ENCODE peak calls at places on chromosomes 4 and X, in five cellular contexts. A is bronchial epithelial cell, S is HL-60, C is GM13977, U is AG10803. P is an unnamed sample.
A peak's percentile ranks its signal among the peaks of the same experiment; 100 is the strongest.

GRCh38 chr4:74540193-74540592 is 95.3 kb downstream of the AREG start:
- DNase-seq in S (no peak), A (peak; percentile 63), U (peak; percentile 73), C (no peak), P (no peak)

GRCh38 chr4:152937535-152938236 is 1.6 kb downstream of the FHDC1 start:
- DNase-seq in U (peak; percentile 26), A (no peak), C (peak; percentile 61), S (no peak), P (no peak)

GRCh38 chr4:82584921-82585320 is 23.1 kb upstream of the TMEM150C start:
- DNase-seq in A (no peak), C (no peak), U (no peak), S (no peak), P (no peak)

GRCh38 chr4:60865238-60865637 is 334.9 kb upstream of the ADGRL3 start:
- DNase-seq in S (no peak), U (no peak), C (no peak), A (no peak), P (no peak)

GRCh38 chr4:74374561-74375327 is 9.8 kb downstream of the EREG start:
- DNase-seq in A (peak; percentile 98), S (peak; percentile 96), U (peak; percentile 92), C (no peak), P (peak; percentile 59)

GRCh38 chr4:4867745-4868505 is 8.5 kb downstream of the MSX1 start:
- DNase-seq in U (no peak), S (no peak), A (no peak), C (no peak), P (no peak)

GRCh38 chrX:40644175-40644574 is 3.2 kb downstream of the CXorf38 start:
- DNase-seq in S (peak; percentile 76), U (peak; percentile 72), C (no peak), A (no peak), P (no peak)

GRCh38 chr4:82770607-82771006 is 28.0 kb downstream of the SCD5 start:
- DNase-seq in C (no peak), A (no peak), S (no peak), U (no peak), P (no peak)

GRCh38 chrX:19630228-19630627 is 114.9 kb upstream of the MAP3K15 start:
- DNase-seq in U (no peak), C (peak; percentile 8), S (no peak), A (no peak), P (no peak)

GRCh38 chr4:77123403-77123802 is 33.6 kb upstream of the CCNG2 start:
- DNase-seq in U (no peak), S (no peak), C (no peak), A (no peak), P (no peak)

DNA sequence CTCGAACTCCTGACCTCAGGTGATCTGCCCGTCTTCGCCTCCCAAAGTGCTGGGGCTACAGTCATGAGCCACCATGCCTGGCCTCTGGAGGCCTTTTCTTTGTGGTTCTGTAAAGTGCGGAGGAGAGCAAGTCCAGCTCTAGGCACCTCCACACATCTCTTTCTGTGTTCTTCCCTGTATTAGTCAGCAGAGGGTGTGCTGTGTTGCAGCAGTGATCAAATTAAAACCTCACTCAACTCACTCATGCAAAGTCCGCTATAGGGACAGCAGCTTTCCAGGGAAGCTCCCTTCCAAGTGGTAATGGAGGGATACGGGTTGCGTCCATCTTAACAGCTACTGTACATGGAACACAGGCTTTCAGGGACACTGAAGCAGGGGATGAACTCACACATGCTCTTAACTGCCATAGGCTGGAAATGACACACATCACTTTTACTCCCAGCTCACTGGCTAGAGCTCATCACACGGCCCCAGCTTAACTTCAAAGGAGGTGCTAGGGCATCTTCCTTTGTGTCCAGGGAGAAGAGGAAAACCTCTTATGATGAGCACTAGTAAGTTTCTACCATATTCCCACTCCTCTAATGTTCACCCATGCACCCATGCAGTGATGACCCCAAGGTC is 36.0 kb upstream of the CCNG2 start:
- DNase-seq in A (peak; percentile 20), C (no peak), U (no peak), S (no peak), P (no peak)
- TF ChIP-seq CTCF in A (peak; percentile 21), C (peak; percentile 5), U (no peak), S (no peak), P (no peak)

DNA sequence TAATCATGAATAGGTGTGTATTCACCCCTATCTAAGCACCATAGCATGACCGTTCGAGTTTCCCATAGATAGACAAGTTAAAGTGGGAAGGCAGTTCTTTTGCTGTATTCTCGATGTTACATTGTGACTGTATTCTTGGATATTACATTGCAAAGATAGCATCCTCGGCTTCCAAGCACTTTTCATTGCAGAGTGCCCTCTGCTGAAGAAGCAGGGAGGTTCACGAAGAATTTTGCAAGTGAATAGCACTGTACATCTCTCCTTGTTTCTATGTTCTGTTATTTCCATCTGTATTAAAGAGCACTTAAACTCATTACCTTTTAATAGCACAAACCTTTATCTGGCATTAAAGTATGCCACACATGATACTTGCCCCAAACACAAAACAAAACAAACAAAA is 426.7 kb upstream of the ARX start:
- DNase-seq in A (peak; percentile 0), S (no peak), C (no peak), U (no peak), P (no peak)
- TF ChIP-seq CTCF in A (peak; percentile 4), S (no peak), C (no peak), U (no peak), P (no peak)

DNA sequence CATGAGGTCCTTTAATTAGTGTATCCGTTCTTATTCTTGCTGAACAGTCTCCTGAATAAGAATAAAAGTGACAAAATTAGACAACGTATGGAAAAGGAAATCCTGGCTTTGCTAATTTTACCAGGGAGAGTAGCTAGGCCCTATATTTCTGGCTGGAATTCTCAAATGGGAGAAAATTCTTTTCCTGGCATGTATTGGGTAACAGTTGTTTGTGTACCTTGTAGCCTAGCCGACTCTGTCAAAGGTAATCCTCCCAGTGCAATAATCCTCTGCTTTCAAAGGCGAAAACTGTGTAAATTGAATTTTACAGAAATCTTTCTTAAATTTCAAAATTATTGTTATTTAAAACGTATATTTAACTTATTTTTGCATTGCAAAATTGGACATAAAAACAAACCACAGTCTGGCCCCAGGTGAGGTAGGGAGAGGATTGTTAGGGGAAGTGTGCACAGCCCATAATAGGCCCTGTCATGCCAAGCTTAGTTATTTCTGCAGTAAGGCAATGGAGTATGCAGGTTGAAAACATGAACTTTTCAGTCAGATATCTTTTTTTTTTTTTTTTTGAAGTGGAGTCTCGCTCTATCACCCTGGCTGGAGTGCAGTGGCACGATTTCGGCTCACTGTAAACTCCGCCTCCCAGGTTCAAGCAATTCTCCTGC is 18.9 kb upstream of the TENM3 start:
- DNase-seq in S (no peak), C (no peak), A (no peak), U (no peak), P (no peak)
- TF ChIP-seq CTCF in S (no peak), C (no peak), A (no peak), U (no peak), P (no peak)

GRCh38 chrX:112691361-112691760 is 11.6 kb upstream of the LHFPL1 start:
- DNase-seq in C (no peak), A (no peak), U (no peak), S (no peak), P (no peak)
- TF ChIP-seq CTCF in C (no peak), A (no peak), U (no peak), S (no peak), P (no peak)

GRCh38 chr4:185396724-185397402 is at the start of gene ANKRD37:
- DNase-seq in S (no peak), A (peak; percentile 65), C (no peak), U (peak; percentile 38), P (no peak)
- TF ChIP-seq CTCF in S (no peak), A (no peak), C (no peak), U (peak; percentile 15), P (no peak)

GRCh38 chrX:11562570-11562969 is 103.2 kb downstream of the ARHGAP6 start:
- DNase-seq in S (no peak), A (no peak), U (no peak), C (no peak), P (no peak)

GRCh38 chrX:11555759-11556158 is 110.0 kb downstream of the ARHGAP6 start:
- DNase-seq in S (no peak), C (no peak), A (peak; percentile 34), U (peak; percentile 27), P (no peak)

GRCh38 chrX:11557120-11557519 is 108.6 kb downstream of the ARHGAP6 start:
- DNase-seq in S (no peak), A (peak; percentile 80), U (peak; percentile 60), C (peak; percentile 8), P (no peak)

GRCh38 chrX:11553594-11553993 is 112.1 kb downstream of the ARHGAP6 start:
- DNase-seq in U (no peak), S (no peak), C (no peak), A (no peak), P (no peak)

GRCh38 chrX:11558972-11559371 is 106.7 kb downstream of the ARHGAP6 start:
- DNase-seq in C (peak; percentile 20), S (peak; percentile 10), A (no peak), U (no peak), P (no peak)
- TF ChIP-seq CTCF in C (peak; percentile 41), S (peak; percentile 43), A (peak; percentile 31), U (no peak), P (no peak)

DNA sequence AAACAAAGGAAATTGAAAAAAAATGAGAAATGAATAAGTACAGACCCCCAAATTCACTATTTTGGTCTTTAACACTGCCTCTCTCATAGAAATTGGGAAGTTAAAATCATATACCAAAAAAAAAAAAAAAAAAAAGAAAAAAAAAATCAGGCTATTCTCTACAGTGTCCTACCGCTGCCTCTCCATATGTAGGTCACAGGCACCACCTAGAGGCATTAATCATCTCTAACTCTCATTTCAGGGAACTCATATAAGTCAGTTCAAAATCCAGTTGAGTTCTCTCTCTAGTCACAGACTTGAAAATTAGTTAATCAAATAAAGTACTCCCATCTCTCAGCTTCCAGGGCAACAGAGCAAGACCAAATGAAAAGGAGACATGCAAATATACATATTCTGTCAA is 47.9 kb downstream of the COX18 start:
- DNase-seq in A (peak; percentile 63), S (no peak), U (peak; percentile 34), C (peak; percentile 58), P (no peak)
- TF ChIP-seq CTCF in A (peak; percentile 33), S (no peak), U (peak; percentile 42), C (peak; percentile 57), P (no peak)

P was measured in omental fat pad.